ENCODE peak calls at places on chromosome 10, in four cellular contexts. V is mammary epithelial cell, C is cardiac fibroblast, Z is brain microvascular endothelial cell. X is an unnamed sample.
A peak's percentile ranks its signal among the peaks of the same experiment; 100 is the strongest.

GRCh38 chr10:29089094-29089493 is 199.8 kb upstream of the LYZL1 start:
- DNase-seq in C (no peak), Z (no peak), V (no peak), X (no peak)

GRCh38 chr10:85873063-85873462 is 493.5 kb downstream of the GRID1 start:
- DNase-seq in Z (no peak), C (no peak), V (no peak), X (no peak)

GRCh38 chr10:11551915-11552602 is 59.4 kb downstream of the USP6NL start:
- DNase-seq in C (peak; percentile 93), V (peak; percentile 95), Z (peak; percentile 83), X (peak; percentile 91)

GRCh38 chr10:91156196-91156595 is 64.3 kb upstream of the PCGF5 start:
- DNase-seq in C (no peak), Z (no peak), V (no peak), X (no peak)

GRCh38 chr10:114271014-114271778 is 32.1 kb downstream of the VWA2 start:
- DNase-seq in C (no peak), Z (no peak), V (peak; percentile 92), X (peak; percentile 77)

GRCh38 chr10:59387951-59388431 is 25.6 kb upstream of the FAM13C start:
- DNase-seq in V (peak; percentile 68), Z (peak; percentile 94), C (peak; percentile 96), X (peak; percentile 93)

GRCh38 chr10:51422311-51423120 is 276.9 kb downstream of the CSTF2T start:
- DNase-seq in V (peak; percentile 14), Z (peak; percentile 66), C (peak; percentile 80), X (peak; percentile 56)

GRCh38 chr10:11782793-11783557 is 40.2 kb upstream of the PROSER2 start:
- DNase-seq in C (peak; percentile 77), Z (peak; percentile 39), V (peak; percentile 52), X (peak; percentile 49)

GRCh38 chr10:43785252-43785651 is 136.6 kb upstream of the ZNF32 start:
- DNase-seq in V (no peak), C (peak; percentile 25), Z (no peak), X (no peak)

GRCh38 chr10:121696854-121697253 is 98.6 kb upstream of the FGFR2 start:
- DNase-seq in Z (no peak), V (no peak), C (no peak), X (no peak)

GRCh38 chr10:87761892-87762291 is 56.1 kb downstream of the ATAD1 start:
- DNase-seq in C (peak; percentile 83), Z (peak; percentile 66), V (peak; percentile 83), X (no peak)

GRCh38 chr10:133438711-133439273 is 14.4 kb upstream of the SPRN start:
- DNase-seq in V (peak; percentile 24), Z (peak; percentile 25), C (peak; percentile 49), X (no peak)

GRCh38 chr10:56874950-56875349 is 513.9 kb upstream of the ZWINT start:
- DNase-seq in V (no peak), Z (no peak), C (no peak), X (no peak)

GRCh38 chr10:100501423-100501822 is 18.2 kb downstream of the SEC31B start:
- DNase-seq in V (no peak), Z (no peak), C (peak; percentile 30), X (no peak)

GRCh38 chr10:22710139-22710745 is 4.1 kb downstream of the PIP4K2A start:
- DNase-seq in C (no peak), V (no peak), Z (no peak), X (no peak)

GRCh38 chr10:43353495-43354324 is 17.7 kb upstream of the FXYD4 start:
- DNase-seq in C (peak; percentile 18), Z (no peak), V (no peak), X (no peak)

GRCh38 chr10:48607356-48608278 is 2.7 kb upstream of the ARHGAP22 start:
- DNase-seq in V (no peak), Z (no peak), C (peak; percentile 27), X (no peak)

GRCh38 chr10:29377333-29377961 is 88.6 kb downstream of the LYZL1 start:
- DNase-seq in V (peak; percentile 8), Z (peak; percentile 22), C (peak; percentile 52), X (no peak)

GRCh38 chr10:69733791-69734261 is 67.9 kb upstream of the COL13A1 start:
- DNase-seq in C (peak; percentile 74), V (peak; percentile 28), Z (peak; percentile 86), X (peak; percentile 40)

GRCh38 chr10:106182542-106182941 is 982.0 kb downstream of the SORCS1 start:
- DNase-seq in V (no peak), C (no peak), Z (no peak), X (no peak)

DNA sequence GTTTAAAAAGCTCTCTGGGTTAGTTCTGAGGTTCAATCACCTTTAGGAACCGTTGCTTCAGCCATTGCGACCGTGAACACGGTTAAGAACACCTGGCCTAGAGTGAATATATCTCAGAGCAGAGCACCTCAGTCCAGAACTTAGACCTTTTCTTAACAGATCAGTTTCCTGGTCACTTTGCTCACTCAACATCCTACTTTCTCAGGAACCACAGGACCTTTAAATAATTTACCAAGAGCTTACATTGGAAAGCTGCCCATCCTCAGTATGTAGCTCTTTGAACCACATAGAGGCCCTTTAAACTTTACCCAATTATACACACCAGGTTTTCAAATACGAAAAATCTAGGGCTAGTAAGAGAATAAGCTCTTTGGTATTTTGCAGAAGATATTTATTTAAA is 153.2 kb downstream of the NRBF2 start:
- DNase-seq in Z (no peak), C (peak; percentile 18), V (no peak), X (peak; percentile 76)
- H3K4me3 ChIP-seq in Z (no peak overlapping the region), C (no peak overlapping the region), V (no peak overlapping the region), X (no peak overlapping the region)

DNA sequence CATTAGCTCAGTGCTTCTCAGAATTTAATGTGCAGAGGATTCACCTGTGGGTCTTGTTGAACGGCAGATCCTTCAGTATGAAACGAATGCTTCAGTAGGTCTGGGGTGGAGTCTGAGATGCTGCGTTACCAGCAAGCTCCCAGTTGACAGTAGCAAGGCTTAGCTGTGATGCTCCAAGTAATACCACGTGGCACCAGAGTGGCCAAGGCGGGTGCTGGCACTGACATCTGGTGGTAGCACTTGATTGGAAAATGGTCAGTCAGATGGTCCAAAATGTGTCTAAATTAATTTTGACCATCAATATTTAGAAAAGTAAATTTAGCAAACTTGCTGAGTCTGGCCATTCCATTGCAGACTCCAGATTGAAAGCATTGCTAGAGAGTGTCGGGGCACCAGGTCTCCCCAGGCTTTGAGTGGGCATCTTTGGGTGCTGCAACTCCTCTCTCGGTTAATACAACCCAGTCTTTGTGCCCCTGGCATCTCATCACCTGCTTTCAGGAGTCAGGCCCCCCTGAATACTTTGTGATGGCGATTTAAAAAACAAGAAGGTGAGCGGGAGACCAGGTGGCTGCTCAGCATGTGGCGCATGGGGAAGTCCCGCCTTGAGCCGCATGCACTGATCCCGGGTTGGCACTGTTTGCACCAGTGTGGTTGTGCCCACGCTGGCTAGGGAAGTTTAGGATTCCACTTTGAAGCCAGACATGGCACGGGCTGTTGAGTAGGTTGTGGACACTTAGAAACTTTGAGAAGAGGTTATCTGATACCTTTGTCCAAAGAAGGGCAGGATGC is 130.0 kb downstream of the NT5C2 start:
- DNase-seq in C (no peak), Z (no peak), V (no peak), X (no peak)
- TF ChIP-seq CTCF in C (no peak), Z (peak; percentile 37), V (peak; percentile 31), X (no peak)

GRCh38 chr10:79948976-79949722 is at the start of gene SFTPD:
- DNase-seq in C (peak; percentile 13), V (peak; percentile 72), Z (no peak), X (no peak)
- H3K4me3 ChIP-seq in C (no peak within 1 kb of the TSS), V (no peak within 1 kb of the TSS), Z (no peak within 1 kb of the TSS), X (no peak within 1 kb of the TSS)

DNA sequence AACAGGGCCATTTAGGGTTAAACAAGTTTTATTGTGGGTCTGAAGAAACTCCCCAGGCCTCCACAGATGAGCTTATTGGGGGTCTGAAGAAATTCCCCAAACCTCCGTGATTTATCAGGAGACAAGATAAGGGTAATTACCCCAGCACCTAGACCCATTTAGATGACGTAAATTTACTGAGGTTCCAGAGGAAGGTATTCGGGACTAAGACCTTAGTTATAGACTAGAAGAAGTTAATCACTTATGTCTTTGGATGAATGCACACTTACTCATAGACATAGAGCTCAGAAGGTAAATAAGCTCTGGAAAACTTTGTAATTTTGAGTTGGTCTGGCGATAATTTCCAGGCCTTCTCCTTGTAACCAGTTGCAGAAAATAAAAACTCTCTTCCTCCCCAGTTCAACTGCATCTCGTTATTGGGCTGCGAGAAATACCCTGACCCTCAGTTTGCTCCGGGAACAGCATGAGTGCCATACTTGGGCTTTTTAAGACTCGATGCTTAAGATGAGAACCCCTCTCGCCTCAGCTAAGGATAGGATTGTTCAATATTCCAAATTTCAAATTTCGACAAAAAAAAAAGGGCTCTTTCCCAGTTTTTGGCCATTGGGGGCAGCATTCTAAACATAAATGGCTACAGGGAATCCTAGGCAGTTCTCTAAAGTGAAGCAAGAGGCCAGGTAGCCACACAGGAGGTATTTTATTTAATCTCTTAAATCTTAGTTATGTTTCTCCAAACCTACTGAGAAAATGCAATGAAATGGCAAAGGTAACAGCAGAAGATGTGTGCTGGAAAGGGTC is 74.7 kb upstream of the PFKP start:
- DNase-seq in Z (no peak), C (no peak), V (no peak), X (no peak)
- TF ChIP-seq CTCF in Z (peak; percentile 44), C (peak; percentile 23), V (no peak), X (peak; percentile 22)